ENCODE peak calls at places on chromosome 9, in four cellular contexts. N, P, C and L are unnamed samples.

GRCh38 chr9:83999141-83999918 is 18.7 kb downstream of the RMI1 start:
- DNase-seq in N (no peak), P (no peak), C (no peak), L (no peak)

GRCh38 chr9:32351845-32352244 is 32.6 kb upstream of the ACO1 start:
- DNase-seq in N (no peak), P (peak; percentile 24), C (peak; percentile 2), L (no peak)

GRCh38 chr9:98091735-98092632 is 27.0 kb downstream of the TRIM14 start:
- DNase-seq in N (no peak), P (no peak), C (peak; percentile 30), L (no peak)

GRCh38 chr9:123370108-123370507 is 14.1 kb downstream of the CRB2 start:
- DNase-seq in N (no peak), P (no peak), C (no peak), L (no peak)

GRCh38 chr9:14348241-14349140 is 34.5 kb upstream of the NFIB start:
- DNase-seq in N (no peak), P (no peak), C (no peak), L (peak; percentile 6)

GRCh38 chr9:118455781-118456180 is 751.6 kb downstream of the TLR4 start:
- DNase-seq in N (no peak), P (no peak), C (no peak), L (no peak)

GRCh38 chr9:85224729-85225128 is 517.0 kb downstream of the AGTPBP1 start:
- DNase-seq in N (no peak), P (no peak), C (no peak), L (no peak)

GRCh38 chr9:123437201-123437600 is 81.2 kb downstream of the CRB2 start:
- DNase-seq in N (no peak), P (no peak), C (no peak), L (no peak)

GRCh38 chr9:81562221-81563019 is 126.9 kb downstream of the TLE1 start:
- DNase-seq in N (peak; percentile 73), P (peak; percentile 51), C (peak; percentile 82), L (no peak)

GRCh38 chr9:127333326-127334064 is 63.5 kb upstream of the SLC2A8 start:
- DNase-seq in N (no peak), P (no peak), C (no peak), L (no peak)

GRCh38 chr9:122297512-122297911 is 32.8 kb downstream of the MRRF start:
- DNase-seq in N (no peak), P (no peak), C (no peak), L (no peak)

GRCh38 chr9:100428871-100429654 is 2.1 kb downstream of the MSANTD3 start:
- DNase-seq in N (peak; percentile 89), P (peak; percentile 94), C (peak; percentile 100), L (no peak)

GRCh38 chr9:13970426-13970825 is 343.5 kb downstream of the NFIB start:
- DNase-seq in N (no peak), P (no peak), C (no peak), L (no peak)

GRCh38 chr9:105047652-105048031 is 119.7 kb upstream of the ABCA1 start:
- DNase-seq in N (peak; percentile 77), P (no peak), C (peak; percentile 28), L (no peak)

GRCh38 chr9:99018653-99019052 is 74.9 kb downstream of the COL15A1 start:
- DNase-seq in N (no peak), P (no peak), C (no peak), L (no peak)

GRCh38 chr9:131927092-131927491 is 152.6 kb downstream of the MED27 start:
- DNase-seq in N (no peak), P (no peak), C (no peak), L (no peak)

GRCh38 chr9:83405674-83406255 is 132.4 kb downstream of the FRMD3 start:
- DNase-seq in N (no peak), P (no peak), C (no peak), L (no peak)

GRCh38 chr9:98191615-98192502 is 578 bp downstream of the CORO2A start:
- DNase-seq in N (no peak), P (no peak), C (no peak), L (peak; percentile 20)

GRCh38 chr9:93139365-93140182 is 5.5 kb upstream of the NINJ1 start:
- DNase-seq in N (no peak), P (no peak), C (no peak), L (no peak)

GRCh38 chr9:95089916-95090791 is 227.4 kb downstream of the FANCC start:
- DNase-seq in N (no peak), P (peak; percentile 46), C (no peak), L (no peak)

GRCh38 chr9:131522257-131523085 is 8.6 kb downstream of the UCK1 start:
- DNase-seq in N (no peak), P (no peak), C (no peak), L (no peak)

GRCh38 chr9:98158071-98158791 is 34.2 kb downstream of the CORO2A start:
- DNase-seq in N (peak; percentile 88), P (peak; percentile 71), C (no peak), L (peak; percentile 16)

GRCh38 chr9:125683486-125683885 is 23.5 kb downstream of the MAPKAP1 start:
- DNase-seq in N (no peak), P (no peak), C (peak; percentile 86), L (peak; percentile 21)

GRCh38 chr9:108443741-108444140 is 412.0 kb downstream of the ACTL7B start:
- DNase-seq in N (peak; percentile 35), P (no peak), C (peak; percentile 71), L (no peak)

GRCh38 chr9:118318770-118319443 is 614.7 kb downstream of the TLR4 start:
- DNase-seq in N (no peak), P (peak; percentile 83), C (no peak), L (no peak)

GRCh38 chr9:124214116-124214515 is 43.6 kb upstream of the NEK6 start:
- DNase-seq in N (no peak), P (no peak), C (no peak), L (no peak)

GRCh38 chr9:133711428-133712220 is 26.5 kb downstream of the SARDH start:
- DNase-seq in N (no peak), P (no peak), C (peak; percentile 85), L (no peak)

GRCh38 chr9:124267271-124267807 is 9.6 kb downstream of the NEK6 start:
- DNase-seq in N (no peak), P (peak; percentile 79), C (peak; percentile 85), L (no peak)

GRCh38 chr9:135304886-135305285 is 174.7 kb upstream of the PPP1R26 start:
- DNase-seq in N (no peak), P (no peak), C (no peak), L (no peak)

GRCh38 chr9:133558191-133559126 is 24.0 kb downstream of the ADAMTSL2 start:
- DNase-seq in N (peak; percentile 68), P (no peak), C (peak; percentile 85), L (no peak)

GRCh38 chr9:97577051-97577450 is 56.1 kb downstream of the TSTD2 start:
- DNase-seq in N (no peak), P (no peak), C (no peak), L (no peak)

GRCh38 chr9:130287736-130288135 is 22.2 kb downstream of the HMCN2 start:
- DNase-seq in N (no peak), P (no peak), C (no peak), L (no peak)

GRCh38 chr9:127973169-127974001 is 7.4 kb downstream of the EEIG1 start:
- DNase-seq in N (no peak), P (no peak), C (no peak), L (no peak)

GRCh38 chr9:88732128-88732527 is 197.2 kb downstream of the NXNL2 start:
- DNase-seq in N (no peak), P (no peak), C (peak; percentile 70), L (no peak)

GRCh38 chr9:78462616-78463015 is 165.7 kb downstream of the PSAT1 start:
- DNase-seq in N (no peak), P (no peak), C (peak; percentile 52), L (no peak)

GRCh38 chr9:136673970-136674785 is 11.5 kb downstream of the EGFL7 start:
- DNase-seq in N (no peak), P (no peak), C (no peak), L (no peak)
- TF ChIP-seq POLR2A in N (no peak), P (no peak), C (no peak), L (peak; percentile 35)

GRCh38 chr9:35510745-35511428 is 21.0 kb downstream of the RUSC2 start:
- DNase-seq in N (peak; percentile 88), P (peak; percentile 97), C (peak; percentile 96), L (peak; percentile 8)
- TF ChIP-seq POLR2A in N (no peak), P (no peak), C (no peak), L (no peak)

GRCh38 chr9:71740199-71740598 is 28.1 kb downstream of the CEMIP2 start:
- DNase-seq in N (no peak), P (peak; percentile 49), C (no peak), L (no peak)
- TF ChIP-seq POLR2A in N (no peak), P (no peak), C (no peak), L (no peak)

DNA sequence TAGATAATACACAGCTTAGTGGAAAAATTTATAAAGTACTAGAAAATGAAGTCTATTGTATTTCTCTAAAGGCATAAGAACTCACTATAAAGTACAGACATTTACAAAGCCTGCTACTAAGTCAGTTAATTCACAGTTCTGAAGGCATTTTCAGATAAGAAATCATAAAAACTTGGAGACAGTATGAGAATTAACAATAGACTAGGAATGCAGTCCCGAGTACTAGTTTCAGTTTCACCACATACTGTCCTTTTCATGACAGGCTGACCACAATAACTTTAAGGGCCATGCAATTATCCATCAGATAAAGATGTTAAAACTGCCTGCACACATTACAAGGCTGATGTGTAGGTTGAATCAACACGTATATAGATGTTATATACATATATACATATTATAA is 362.6 kb upstream of the SMC2 start:
- DNase-seq in N (no peak), P (no peak), C (no peak), L (no peak)
- TF ChIP-seq POLR2A in N (no peak), P (no peak), C (no peak), L (no peak)

GRCh38 chr9:12391839-12392509 is 301.2 kb upstream of the TYRP1 start:
- DNase-seq in N (no peak), P (no peak), C (no peak), L (no peak)
- TF ChIP-seq POLR2A in N (no peak), P (no peak), C (no peak), L (no peak)

GRCh38 chr9:35518981-35519679 is 29.2 kb downstream of the RUSC2 start:
- DNase-seq in N (no peak), P (peak; percentile 73), C (peak; percentile 58), L (no peak)
- TF ChIP-seq POLR2A in N (no peak), P (no peak), C (peak; percentile 18), L (no peak)

GRCh38 chr9:136482793-136483588 is at the start of gene SEC16A:
- DNase-seq in N (peak; percentile 89), P (peak; percentile 98), C (peak; percentile 97), L (peak; percentile 99)
- TF ChIP-seq POLR2A in N (no peak), P (peak; percentile 88), C (peak; percentile 96), L (no peak)